ENCODE peak calls at places on chromosomes 3 and 15, in five cellular contexts. S is colonic mucosa, R is tibial artery, D is PC-3, Y is SJSA1. J is an unnamed sample.

GRCh38 chr3:166013073-166013679 is 176.0 kb upstream of the BCHE start:
- DNase-seq in R (no peak), D (peak; percentile 81), Y (no peak), S (no peak), J (no peak)

GRCh38 chr15:42093966-42094365 is 396 bp downstream of the PLA2G4D start:
- DNase-seq in Y (no peak), D (no peak), R (no peak), S (no peak), J (no peak)

GRCh38 chr15:70024521-70024920 is 73.2 kb downstream of the TLE3 start:
- DNase-seq in Y (no peak), S (no peak), D (no peak), R (no peak), J (no peak)

GRCh38 chr3:192188218-192188835 is 539.0 kb downstream of the FGF12 start:
- DNase-seq in S (peak; percentile 40), D (peak; percentile 71), Y (peak; percentile 42), R (peak; percentile 58), J (peak; percentile 36)

GRCh38 chr15:65311760-65312159 is 7.3 kb downstream of the RNU5B-1 start:
- DNase-seq in S (no peak), D (no peak), R (no peak), Y (no peak), J (no peak)

GRCh38 chr15:66039117-66039860 is 170.0 kb downstream of the RAB11A start:
- DNase-seq in S (no peak), Y (no peak), R (no peak), D (no peak), J (no peak)

GRCh38 chr3:188889070-188889491 is 282.7 kb upstream of the TPRG1 start:
- DNase-seq in S (no peak), Y (no peak), D (no peak), R (peak; percentile 32), J (peak; percentile 38)

GRCh38 chr3:61796088-61796680 is 234.8 kb downstream of the PTPRG start:
- DNase-seq in D (no peak), S (no peak), Y (no peak), R (no peak), J (peak; percentile 4)

GRCh38 chr3:179880868-179881267 is 155.9 kb downstream of the PEX5L start:
- DNase-seq in S (no peak), R (no peak), D (no peak), Y (no peak), J (no peak)

GRCh38 chr3:42539871-42540714 is 37.6 kb downstream of the VIPR1 start:
- DNase-seq in S (peak; percentile 89), D (peak; percentile 78), R (no peak), Y (no peak), J (peak; percentile 12)

GRCh38 chr15:41546846-41547786 is 3.1 kb upstream of the RPAP1 start:
- DNase-seq in S (no peak), Y (peak; percentile 89), D (peak; percentile 88), R (no peak), J (peak; percentile 68)

GRCh38 chr15:80153900-80154299 is 1.1 kb downstream of the FAH start:
- DNase-seq in S (no peak), R (no peak), D (no peak), Y (no peak), J (no peak)

GRCh38 chr3:99170867-99171517 is 269.5 kb upstream of the DCBLD2 start:
- DNase-seq in D (no peak), Y (no peak), S (no peak), R (no peak), J (no peak)

GRCh38 chr15:68348064-68348463 is 70.5 kb downstream of the FEM1B start:
- DNase-seq in D (no peak), Y (no peak), R (no peak), S (no peak), J (peak; percentile 72)

GRCh38 chr3:32733631-32734229 is 48.7 kb downstream of the CNOT10 start:
- DNase-seq in D (peak; percentile 62), R (no peak), Y (no peak), S (no peak), J (no peak)

GRCh38 chr3:16456784-16457415 is 56.6 kb downstream of the RFTN1 start:
- DNase-seq in R (no peak), D (peak; percentile 87), S (peak; percentile 30), Y (peak; percentile 47), J (peak; percentile 62)

GRCh38 chr15:68526269-68526668 is 52.5 kb upstream of the CORO2B start:
- DNase-seq in D (peak; percentile 38), Y (no peak), R (no peak), S (no peak), J (no peak)

GRCh38 chr3:55486101-55486856 is 827 bp downstream of the WNT5A start:
- DNase-seq in Y (peak; percentile 74), D (peak; percentile 78), R (no peak), S (peak; percentile 63), J (peak; percentile 82)

GRCh38 chr3:38032328-38032865 is 3.0 kb upstream of the PLCD1 start:
- DNase-seq in D (no peak), R (no peak), S (no peak), Y (no peak), J (no peak)

GRCh38 chr3:87148020-87148419 is 79.1 kb upstream of the CHMP2B start:
- DNase-seq in S (no peak), Y (no peak), D (no peak), R (no peak), J (no peak)

GRCh38 chr3:159273608-159274007 is 471.8 kb downstream of the MFSD1 start:
- DNase-seq in R (no peak), Y (no peak), D (peak; percentile 68), S (peak; percentile 21), J (peak; percentile 36)

GRCh38 chr15:35827156-35827555 is 281.2 kb upstream of the DPH6 start:
- DNase-seq in R (no peak), D (no peak), Y (no peak), S (no peak), J (no peak)

GRCh38 chr3:108088146-108088545 is 2.7 kb downstream of the CD47 start:
- DNase-seq in R (no peak), Y (no peak), D (peak; percentile 21), S (no peak), J (no peak)

GRCh38 chr3:57967590-57967989 is 40.6 kb upstream of the FLNB start:
- DNase-seq in D (no peak), Y (no peak), R (no peak), S (peak; percentile 80), J (no peak)

GRCh38 chr3:31559872-31560534 is 27.3 kb downstream of the STT3B start:
- DNase-seq in Y (no peak), S (no peak), R (no peak), D (no peak), J (no peak)

GRCh38 chr3:31567036-31567435 is 34.3 kb downstream of the STT3B start:
- DNase-seq in D (peak; percentile 24), Y (no peak), R (no peak), S (no peak), J (no peak)

GRCh38 chr3:31562525-31562924 is 29.8 kb downstream of the STT3B start:
- DNase-seq in R (no peak), S (peak; percentile 24), D (no peak), Y (no peak), J (no peak)

GRCh38 chr3:31565288-31565687 is 32.6 kb downstream of the STT3B start:
- DNase-seq in S (no peak), Y (no peak), D (no peak), R (no peak), J (no peak)

GRCh38 chr3:31561891-31562290 is 29.2 kb downstream of the STT3B start:
- DNase-seq in S (no peak), Y (no peak), R (no peak), D (no peak), J (no peak)
- H3K9me3 ChIP-seq in S (no peaks in the 10 kb centered on the region), Y (no peaks in the 10 kb centered on the region), R (peaks cover 6% of the 10 kb centered on the region), D (no peaks in the 10 kb centered on the region), J (peaks cover 11% of the 10 kb centered on the region)

GRCh38 chr3:97872209-97873042 is 50.6 kb downstream of the CRYBG3 start:
- DNase-seq in D (peak; percentile 98), S (no peak), R (no peak), Y (peak; percentile 52), J (peak; percentile 59)
- H3K4me3 ChIP-seq in D (peak overlapping the region; percentile 45), S (no peak overlapping the region), R (no peak overlapping the region), Y (no peak overlapping the region), J (no peak overlapping the region)

GRCh38 chr15:82545002-82545401 is 4.7 kb upstream of the RPS17 start:
- DNase-seq in R (no peak), Y (no peak), S (no peak), D (no peak), J (no peak)
- H3K9me3 ChIP-seq in R (no peaks in the 10 kb centered on the region), Y (no peaks in the 10 kb centered on the region), S (no peaks in the 10 kb centered on the region), D (no peaks in the 10 kb centered on the region), J (no peaks in the 10 kb centered on the region)

GRCh38 chr3:125214738-125215137 is 2.2 kb upstream of the SLC12A8 start:
- DNase-seq in S (no peak), D (peak; percentile 33), R (no peak), Y (no peak), J (no peak)

GRCh38 chr3:125212509-125213372 is at the start of gene SLC12A8:
- DNase-seq in D (peak; percentile 7), R (no peak), Y (no peak), S (peak; percentile 66), J (no peak)

GRCh38 chr3:125213946-125214542 is 1.5 kb upstream of the SLC12A8 start:
- DNase-seq in S (no peak), R (no peak), D (no peak), Y (no peak), J (no peak)

GRCh38 chr3:125212096-125212508 is 446 bp downstream of the SLC12A8 start:
- DNase-seq in D (peak; percentile 20), S (peak; percentile 34), Y (no peak), R (no peak), J (no peak)

GRCh38 chr3:125211523-125212095 is 939 bp downstream of the SLC12A8 start:
- DNase-seq in D (no peak), Y (no peak), S (no peak), R (no peak), J (no peak)
- H3K4me3 ChIP-seq in D (peak overlapping the region; percentile 79), Y (no peak overlapping the region), S (peak overlapping the region; percentile 53), R (peak overlapping the region; percentile 57), J (no peak overlapping the region)